ENCODE peak calls at places on chromosomes 2 and 18, in ten cellular contexts. H is mammary epithelial cell, X is fibroblast of the aortic adventitia, L is HFFc6, Q is T1000, O is osteocyte, E is dermis blood vessel endothelial cell, U is activated T-cell treated with anti-CD3 and anti-CD28 coated beads for 24 hours, B is epithelial cell of esophagus, K is lower lobe of right lung. A is an unnamed sample.

GRCh38 chr2:3665886-3666612 is 8.0 kb downstream of the ALLC start:
- DNase-seq in K (no peak), Q (no peak), X (no peak), H (no peak), U (no peak), O (peak; percentile 78), L (no peak), B (no peak), E (no peak), A (no peak)

GRCh38 chr18:13566941-13567762 is 159.2 kb downstream of the FAM210A start:
- DNase-seq in O (no peak), Q (no peak), X (no peak), L (no peak), K (peak; percentile 86), B (no peak), H (peak; percentile 5), U (no peak), E (no peak), A (no peak)

GRCh38 chr2:226788881-226789485 is 10.6 kb downstream of the IRS1 start:
- DNase-seq in B (no peak), K (no peak), L (no peak), Q (no peak), U (no peak), E (no peak), O (no peak), H (no peak), X (peak; percentile 57), A (no peak)

GRCh38 chr2:165055081-165055879 is 100.0 kb upstream of the SLC38A11 start:
- DNase-seq in O (no peak), Q (no peak), U (no peak), L (no peak), B (no peak), H (no peak), X (peak; percentile 60), K (no peak), E (peak; percentile 10), A (no peak)

GRCh38 chr18:36756262-36756661 is 72.5 kb downstream of the TPGS2 start:
- DNase-seq in U (no peak), K (no peak), H (no peak), Q (no peak), L (peak; percentile 48), X (peak; percentile 66), E (no peak), O (no peak), B (peak; percentile 79), A (no peak)

GRCh38 chr2:159292157-159292556 is 5.7 kb upstream of the WDSUB1 start:
- DNase-seq in X (no peak), Q (no peak), O (no peak), K (no peak), E (no peak), L (no peak), B (no peak), U (no peak), H (no peak), A (no peak)

GRCh38 chr2:7083580-7084509 is 166.6 kb downstream of the RNF144A start:
- DNase-seq in L (peak; percentile 4), Q (no peak), U (no peak), E (peak; percentile 72), O (no peak), K (no peak), B (peak; percentile 28), X (peak; percentile 37), H (peak; percentile 19), A (no peak)

GRCh38 chr2:181197140-181197760 is 216.8 kb downstream of the UBE2E3 start:
- DNase-seq in L (no peak), Q (no peak), K (no peak), H (no peak), E (no peak), O (no peak), X (peak; percentile 5), B (peak; percentile 64), U (no peak), A (no peak)

GRCh38 chr2:153510996-153511395 is 32.4 kb upstream of the RPRM start:
- DNase-seq in U (no peak), O (no peak), X (no peak), E (no peak), L (no peak), H (no peak), Q (no peak), K (no peak), B (no peak), A (no peak)

GRCh38 chr2:183248866-183249567 is 124.8 kb downstream of the NUP35 start:
- DNase-seq in O (no peak), Q (no peak), H (peak; percentile 42), E (peak; percentile 56), K (no peak), X (peak; percentile 58), U (no peak), L (peak; percentile 31), B (peak; percentile 56), A (no peak)

GRCh38 chr2:177148477-177149154 is 64.0 kb upstream of the HNRNPA3 start:
- DNase-seq in Q (peak; percentile 56), X (peak; percentile 68), U (peak; percentile 62), H (peak; percentile 72), E (peak; percentile 91), O (peak; percentile 89), B (peak; percentile 75), K (peak; percentile 76), L (peak; percentile 67), A (no peak)

GRCh38 chr2:26033270-26033768 is 565 bp upstream of the RAB10 start:
- DNase-seq in Q (peak; percentile 39), O (peak; percentile 94), E (peak; percentile 81), U (no peak), K (peak; percentile 90), L (peak; percentile 77), H (peak; percentile 84), B (peak; percentile 89), X (peak; percentile 85), A (no peak)

GRCh38 chr2:16324971-16325612 is 340.5 kb downstream of the CYRIA start:
- DNase-seq in H (no peak), E (no peak), K (no peak), O (no peak), X (no peak), U (no peak), L (no peak), Q (no peak), B (no peak), A (no peak)

GRCh38 chr2:33069894-33070651 is 123.3 kb downstream of the LTBP1 start:
- DNase-seq in B (peak; percentile 99), U (peak; percentile 39), X (peak; percentile 98), K (no peak), O (no peak), Q (peak; percentile 80), L (peak; percentile 98), E (peak; percentile 96), H (peak; percentile 98), A (peak; percentile 91)

GRCh38 chr2:105438104-105438929 is 39.5 kb upstream of the FHL2 start:
- DNase-seq in K (no peak), L (no peak), O (peak; percentile 78), E (no peak), B (no peak), X (peak; percentile 41), H (no peak), U (no peak), Q (no peak), A (no peak)

GRCh38 chr18:45783097-45784075 is 42.1 kb upstream of the SIGLEC15 start:
- DNase-seq in X (peak; percentile 84), L (peak; percentile 65), U (no peak), O (no peak), K (no peak), Q (no peak), H (no peak), E (no peak), B (no peak), A (no peak)

GRCh38 chr2:46538393-46538792 is 59.0 kb downstream of the TMEM247 start:
- DNase-seq in U (no peak), X (peak; percentile 22), L (no peak), E (no peak), O (no peak), B (peak; percentile 46), H (no peak), K (no peak), Q (no peak), A (no peak)

GRCh38 chr2:48249093-48249492 is 280.9 kb upstream of the STON1 start:
- DNase-seq in B (no peak), K (no peak), L (peak; percentile 4), E (peak; percentile 3), O (no peak), Q (no peak), U (no peak), H (no peak), X (peak; percentile 80), A (no peak)

GRCh38 chr2:216770050-216770449 is 74.7 kb upstream of the IGFBP5 start:
- DNase-seq in Q (no peak), L (no peak), E (no peak), U (no peak), X (no peak), K (no peak), O (no peak), H (no peak), B (no peak), A (no peak)

GRCh38 chr2:229179598-229179997 is 91.5 kb downstream of the PID1 start:
- DNase-seq in B (no peak), K (no peak), E (no peak), Q (no peak), L (no peak), H (no peak), U (no peak), X (no peak), O (no peak), A (no peak)

GRCh38 chr2:187986392-187987105 is 305.1 kb upstream of the GULP1 start:
- DNase-seq in B (peak; percentile 69), U (no peak), O (no peak), E (peak; percentile 8), L (peak; percentile 3), K (no peak), Q (no peak), X (peak; percentile 20), H (peak; percentile 87), A (no peak)

GRCh38 chr2:233331536-233331935 is 22.8 kb upstream of the DGKD start:
- DNase-seq in L (no peak), H (no peak), K (peak; percentile 80), Q (no peak), E (no peak), B (no peak), U (peak; percentile 64), X (no peak), O (no peak), A (no peak)

GRCh38 chr2:5798083-5798482 is 105.9 kb downstream of the SOX11 start:
- DNase-seq in H (no peak), O (no peak), K (no peak), Q (peak; percentile 53), X (no peak), B (no peak), L (no peak), E (no peak), U (no peak), A (no peak)

GRCh38 chr2:31762085-31762484 is 181.3 kb upstream of the SRD5A2 start:
- DNase-seq in U (no peak), E (peak; percentile 3), B (no peak), O (no peak), Q (no peak), H (no peak), L (no peak), K (no peak), X (no peak), A (no peak)

GRCh38 chr2:2623939-2624338 is 292.9 kb upstream of the MYT1L start:
- DNase-seq in X (no peak), E (no peak), U (no peak), B (no peak), O (no peak), L (no peak), H (no peak), K (no peak), Q (no peak), A (no peak)

GRCh38 chr2:239832101-239832994 is 192.8 kb downstream of the NDUFA10 start:
- DNase-seq in H (no peak), O (peak; percentile 73), Q (no peak), K (no peak), B (no peak), X (no peak), E (peak; percentile 29), U (no peak), L (no peak), A (no peak)

GRCh38 chr2:71861186-71862160 is 286.2 kb downstream of the CYP26B1 start:
- DNase-seq in H (no peak), E (no peak), X (no peak), B (no peak), L (no peak), O (no peak), U (no peak), K (no peak), Q (no peak), A (no peak)

GRCh38 chr2:38376346-38376682 is 759 bp downstream of the ATL2 start:
- DNase-seq in X (peak; percentile 67), K (no peak), B (peak; percentile 84), U (peak; percentile 25), H (peak; percentile 87), O (peak; percentile 88), L (peak; percentile 65), E (peak; percentile 87), Q (peak; percentile 70), A (peak; percentile 46)

A was measured in pulmonary artery endothelial cell.